ENCODE peak calls at places on chromosomes 3 and 15, in ten cellular contexts. P, I, V, N, O, C, L, F, K and A are unnamed samples.

GRCh38 chr3:18679226-18679625 is 254.1 kb upstream of the SATB1 start:
- DNase-seq in P (no peak), I (no peak), V (no peak), N (no peak), O (no peak), C (peak), L (no peak), F (no peak), K (no peak), A (no peak)

GRCh38 chr15:85021409-85021808 is 39.8 kb downstream of the PDE8A start:
- DNase-seq in P (no peak), I (no peak), V (no peak), N (no peak), O (no peak), C (no peak), L (no peak), F (no peak), K (no peak), A (no peak)

GRCh38 chr3:51942603-51943450 is 664 bp downstream of the PARP3 start:
- DNase-seq in P (peak), I (peak), V (peak), N (peak), O (peak), C (peak), L (peak), F (peak), K (peak), A (no peak)

GRCh38 chr3:106255870-106256248 is 387.0 kb upstream of the CBLB start:
- DNase-seq in P (no peak), I (no peak), V (no peak), N (no peak), O (no peak), C (no peak), L (no peak), F (no peak), K (peak), A (no peak)

GRCh38 chr3:100665230-100665629 is 44.1 kb upstream of the TFG start:
- DNase-seq in P (no peak), I (no peak), V (no peak), N (no peak), O (no peak), C (no peak), L (no peak), F (no peak), K (no peak), A (no peak)

GRCh38 chr3:29757054-29757777 is 476.3 kb downstream of the RBMS3 start:
- DNase-seq in P (peak), I (no peak), V (no peak), N (peak), O (no peak), C (no peak), L (peak), F (peak), K (no peak), A (no peak)

GRCh38 chr3:177237206-177237605 is 39.9 kb upstream of the TBL1XR1 start:
- DNase-seq in P (peak), I (no peak), V (no peak), N (no peak), O (no peak), C (no peak), L (no peak), F (no peak), K (no peak), A (no peak)

GRCh38 chr15:73859236-73859635 is 14.1 kb upstream of the TBC1D21 start:
- DNase-seq in P (no peak), I (no peak), V (no peak), N (no peak), O (no peak), C (no peak), L (no peak), F (no peak), K (no peak), A (no peak)

GRCh38 chr15:91151781-91152563 is 51.9 kb downstream of the SV2B start:
- DNase-seq in P (no peak), I (no peak), V (no peak), N (no peak), O (no peak), C (no peak), L (peak), F (no peak), K (no peak), A (no peak)

GRCh38 chr3:166446986-166447385 is 609.8 kb upstream of the BCHE start:
- DNase-seq in P (no peak), I (no peak), V (no peak), N (no peak), O (no peak), C (no peak), L (no peak), F (no peak), K (no peak), A (no peak)

GRCh38 chr3:152352559-152352958 is 83.8 kb downstream of the MBNL1 start:
- DNase-seq in P (peak), I (no peak), V (no peak), N (no peak), O (no peak), C (no peak), L (no peak), F (peak), K (no peak), A (no peak)

GRCh38 chr3:43173949-43174348 is 68.1 kb upstream of the POMGNT2 start:
- DNase-seq in P (no peak), I (no peak), V (no peak), N (no peak), O (no peak), C (no peak), L (no peak), F (no peak), K (no peak), A (no peak)

GRCh38 chr3:11536132-11536935 is 107.4 kb downstream of the VGLL4 start:
- DNase-seq in P (no peak), I (no peak), V (no peak), N (no peak), O (peak), C (no peak), L (no peak), F (no peak), K (no peak), A (no peak)

GRCh38 chr3:16606398-16606797 is 1.2 kb upstream of the DAZL start:
- DNase-seq in P (peak), I (no peak), V (no peak), N (no peak), O (no peak), C (no peak), L (no peak), F (peak), K (no peak), A (no peak)

GRCh38 chr15:39680868-39681267 is 100.0 kb downstream of the THBS1 start:
- DNase-seq in P (peak), I (no peak), V (no peak), N (no peak), O (no peak), C (no peak), L (no peak), F (no peak), K (no peak), A (no peak)

GRCh38 chr3:17041009-17041408 is 156.3 kb downstream of the PLCL2 start:
- DNase-seq in P (peak), I (no peak), V (no peak), N (no peak), O (no peak), C (no peak), L (no peak), F (no peak), K (no peak), A (no peak)

GRCh38 chr15:76636059-76636458 is 269.1 kb downstream of the SCAPER start:
- DNase-seq in P (no peak), I (no peak), V (no peak), N (no peak), O (no peak), C (no peak), L (no peak), F (no peak), K (no peak), A (no peak)

GRCh38 chr3:188947983-188948657 is 223.7 kb upstream of the TPRG1 start:
- DNase-seq in P (peak), I (peak), V (no peak), N (peak), O (peak), C (no peak), L (peak), F (peak), K (no peak), A (peak)

GRCh38 chr15:70474682-70475438 is 288.5 kb downstream of the UACA start:
- DNase-seq in P (peak), I (no peak), V (no peak), N (peak), O (peak), C (no peak), L (no peak), F (no peak), K (no peak), A (no peak)